ENCODE peak calls at places on chromosomes 13 and 19, in six cellular contexts. One of them, this sample, is unnamed.
A peak's percentile ranks its signal among the peaks of the same experiment; 100 is the strongest.

GRCh38 chr19:41416194-41416674 is 10.9 kb downstream of the B3GNT8 start:
- DNase-seq in stomach: no peak
- DNase-seq in A549: no peak
- DNase-seq in thyroid gland: no peak
- DNase-seq in ovary: no peak
- DNase-seq in heart left ventricle: peak; percentile 42
- DNase-seq in this sample: no peak

GRCh38 chr19:54478677-54479266 is 5.7 kb upstream of the CDC42EP5 start:
- DNase-seq in stomach: no peak
- DNase-seq in A549: peak; percentile 73
- DNase-seq in thyroid gland: no peak
- DNase-seq in ovary: no peak
- DNase-seq in heart left ventricle: peak; percentile 39
- DNase-seq in this sample: no peak

GRCh38 chr13:80665792-80666333 is 324.9 kb upstream of the SPRY2 start:
- DNase-seq in stomach: no peak
- DNase-seq in A549: no peak
- DNase-seq in thyroid gland: no peak
- DNase-seq in ovary: no peak
- DNase-seq in heart left ventricle: no peak
- DNase-seq in this sample: no peak

GRCh38 chr19:34962281-34962944 is 1.6 kb downstream of the ZNF792 start:
- DNase-seq in stomach: no peak
- DNase-seq in A549: no peak
- DNase-seq in thyroid gland: no peak
- DNase-seq in ovary: no peak
- DNase-seq in heart left ventricle: no peak
- DNase-seq in this sample: peak; percentile 33

GRCh38 chr13:76853481-76853880 is 32.7 kb downstream of the KCTD12 start:
- DNase-seq in stomach: no peak
- DNase-seq in A549: no peak
- DNase-seq in thyroid gland: no peak
- DNase-seq in ovary: no peak
- DNase-seq in heart left ventricle: no peak
- DNase-seq in this sample: no peak

GRCh38 chr13:84677836-84678235 is 795.6 kb upstream of the SLITRK1 start:
- DNase-seq in stomach: no peak
- DNase-seq in A549: no peak
- DNase-seq in thyroid gland: no peak
- DNase-seq in ovary: no peak
- DNase-seq in heart left ventricle: no peak
- DNase-seq in this sample: no peak

GRCh38 chr19:5380215-5380919 is 39.8 kb upstream of the PTPRS start:
- DNase-seq in stomach: no peak
- DNase-seq in A549: no peak
- DNase-seq in thyroid gland: no peak
- DNase-seq in ovary: no peak
- DNase-seq in heart left ventricle: no peak
- DNase-seq in this sample: no peak

GRCh38 chr19:55704494-55705245 is 29.6 kb downstream of the EPN1 start:
- DNase-seq in stomach: no peak
- DNase-seq in A549: no peak
- DNase-seq in thyroid gland: no peak
- DNase-seq in ovary: peak; percentile 21
- DNase-seq in heart left ventricle: no peak
- DNase-seq in this sample: no peak

GRCh38 chr13:100537951-100538462 is 50.6 kb downstream of the GGACT start:
- DNase-seq in stomach: no peak
- DNase-seq in A549: no peak
- DNase-seq in thyroid gland: no peak
- DNase-seq in ovary: no peak
- DNase-seq in heart left ventricle: no peak
- DNase-seq in this sample: no peak

GRCh38 chr13:44591316-44591715 is 15.2 kb upstream of the TSC22D1 start:
- DNase-seq in stomach: no peak
- DNase-seq in A549: no peak
- DNase-seq in thyroid gland: no peak
- DNase-seq in ovary: no peak
- DNase-seq in heart left ventricle: no peak
- DNase-seq in this sample: no peak

GRCh38 chr13:67023088-67023893 is 206.8 kb downstream of the PCDH9 start:
- DNase-seq in stomach: no peak
- DNase-seq in A549: peak; percentile 25
- DNase-seq in thyroid gland: no peak
- DNase-seq in ovary: no peak
- DNase-seq in heart left ventricle: no peak
- DNase-seq in this sample: no peak

GRCh38 chr19:15194938-15195337 is 5.9 kb downstream of the NOTCH3 start:
- DNase-seq in stomach: no peak
- DNase-seq in A549: no peak
- DNase-seq in thyroid gland: peak; percentile 25
- DNase-seq in ovary: no peak
- DNase-seq in heart left ventricle: no peak
- DNase-seq in this sample: no peak

GRCh38 chr13:23609414-23610186 is 39.4 kb downstream of the TNFRSF19 start:
- DNase-seq in stomach: no peak
- DNase-seq in A549: no peak
- DNase-seq in thyroid gland: peak; percentile 67
- DNase-seq in ovary: peak; percentile 38
- DNase-seq in heart left ventricle: no peak
- DNase-seq in this sample: no peak

GRCh38 chr13:38044067-38044466 is 174.5 kb upstream of the TRPC4 start:
- DNase-seq in stomach: no peak
- DNase-seq in A549: no peak
- DNase-seq in thyroid gland: no peak
- DNase-seq in ovary: no peak
- DNase-seq in heart left ventricle: no peak
- DNase-seq in this sample: no peak

GRCh38 chr13:94674609-94675348 is 37.6 kb downstream of the SOX21 start:
- DNase-seq in stomach: peak; percentile 67
- DNase-seq in A549: peak; percentile 66
- DNase-seq in thyroid gland: peak; percentile 23
- DNase-seq in ovary: no peak
- DNase-seq in heart left ventricle: no peak
- DNase-seq in this sample: peak; percentile 68

GRCh38 chr19:35142531-35143230 is 374 bp upstream of the FXYD7 start:
- DNase-seq in stomach: peak; percentile 64
- DNase-seq in A549: peak; percentile 74
- DNase-seq in thyroid gland: no peak
- DNase-seq in ovary: peak; percentile 77
- DNase-seq in heart left ventricle: peak; percentile 79
- DNase-seq in this sample: peak; percentile 57

GRCh38 chr19:39276740-39277139 is 8.5 kb downstream of the IFNL2 start:
- DNase-seq in stomach: no peak
- DNase-seq in A549: no peak
- DNase-seq in thyroid gland: no peak
- DNase-seq in ovary: no peak
- DNase-seq in heart left ventricle: no peak
- DNase-seq in this sample: no peak

GRCh38 chr19:17285415-17286135 is 3.9 kb downstream of the ANKLE1 start:
- DNase-seq in stomach: no peak
- DNase-seq in A549: no peak
- DNase-seq in thyroid gland: no peak
- DNase-seq in ovary: no peak
- DNase-seq in heart left ventricle: no peak
- DNase-seq in this sample: no peak

GRCh38 chr13:67069117-67069767 is 160.9 kb downstream of the PCDH9 start:
- DNase-seq in stomach: no peak
- DNase-seq in A549: peak; percentile 69
- DNase-seq in thyroid gland: no peak
- DNase-seq in ovary: no peak
- DNase-seq in heart left ventricle: no peak
- DNase-seq in this sample: no peak

GRCh38 chr19:14337510-14337909 is 43.7 kb upstream of the ADGRE5 start:
- DNase-seq in stomach: peak; percentile 61
- DNase-seq in A549: peak; percentile 75
- DNase-seq in thyroid gland: no peak
- DNase-seq in ovary: no peak
- DNase-seq in heart left ventricle: no peak
- DNase-seq in this sample: no peak

GRCh38 chr19:3450796-3451411 is 29.4 kb downstream of the SMIM24 start:
- DNase-seq in stomach: peak; percentile 34
- DNase-seq in A549: peak; percentile 98
- DNase-seq in thyroid gland: peak; percentile 37
- DNase-seq in ovary: no peak
- DNase-seq in heart left ventricle: no peak
- DNase-seq in this sample: peak; percentile 94

GRCh38 chr19:17510220-17510993 is 1.0 kb upstream of the PGLS start:
- DNase-seq in stomach: no peak
- DNase-seq in A549: no peak
- DNase-seq in thyroid gland: no peak
- DNase-seq in ovary: no peak
- DNase-seq in heart left ventricle: no peak
- DNase-seq in this sample: no peak

GRCh38 chr19:1819211-1819975 is 7.3 kb upstream of the ATP8B3 start:
- DNase-seq in stomach: no peak
- DNase-seq in A549: no peak
- DNase-seq in thyroid gland: no peak
- DNase-seq in ovary: no peak
- DNase-seq in heart left ventricle: no peak
- DNase-seq in this sample: no peak
- H3K4me3 ChIP-seq in stomach: no peak overlapping the region
- H3K4me3 ChIP-seq in A549: no peak overlapping the region
- H3K4me3 ChIP-seq in thyroid gland: no peak overlapping the region
- H3K4me3 ChIP-seq in ovary: no peak overlapping the region
- H3K4me3 ChIP-seq in heart left ventricle: no peak overlapping the region
- H3K4me3 ChIP-seq in this sample: no peak overlapping the region

GRCh38 chr13:103935117-103935516 is 868.9 kb upstream of the SLC10A2 start:
- DNase-seq in stomach: no peak
- DNase-seq in A549: no peak
- DNase-seq in thyroid gland: no peak
- DNase-seq in ovary: no peak
- DNase-seq in heart left ventricle: no peak
- DNase-seq in this sample: no peak

GRCh38 chr13:103931885-103932284 is 865.7 kb upstream of the SLC10A2 start:
- DNase-seq in stomach: no peak
- DNase-seq in A549: no peak
- DNase-seq in thyroid gland: no peak
- DNase-seq in ovary: no peak
- DNase-seq in heart left ventricle: no peak
- DNase-seq in this sample: no peak

GRCh38 chr13:103926118-103926517 is 859.9 kb upstream of the SLC10A2 start:
- DNase-seq in stomach: no peak
- DNase-seq in A549: no peak
- DNase-seq in thyroid gland: no peak
- DNase-seq in ovary: no peak
- DNase-seq in heart left ventricle: no peak
- DNase-seq in this sample: no peak

DNA sequence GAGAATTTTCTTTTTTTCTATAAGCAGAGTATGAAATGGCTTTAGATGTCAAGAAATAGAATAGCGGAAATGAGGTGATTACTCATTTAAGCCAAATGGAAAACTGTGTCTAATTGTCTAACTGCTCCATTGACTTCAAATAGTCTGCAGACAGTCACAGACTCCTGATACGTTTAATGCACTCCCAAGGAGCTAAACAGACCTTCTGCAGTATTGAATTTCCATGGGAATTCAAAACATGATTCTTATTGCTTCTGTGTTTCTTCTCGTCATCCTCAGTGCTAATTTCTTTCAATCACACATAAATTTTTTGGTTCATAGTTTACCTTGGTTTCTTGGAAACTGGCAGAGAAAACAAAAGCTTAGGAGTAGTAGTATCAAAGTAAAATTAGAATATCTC is 865.2 kb upstream of the SLC10A2 start:
- DNase-seq in stomach: no peak
- DNase-seq in A549: no peak
- DNase-seq in thyroid gland: no peak
- DNase-seq in ovary: no peak
- DNase-seq in heart left ventricle: no peak
- DNase-seq in this sample: no peak
- TF ChIP-seq CTCF in stomach: no peak
- TF ChIP-seq CTCF in A549: no peak
- TF ChIP-seq CTCF in thyroid gland: no peak
- TF ChIP-seq CTCF in ovary: no peak
- TF ChIP-seq CTCF in heart left ventricle: no peak
- TF ChIP-seq CTCF in this sample: no peak

GRCh38 chr19:1451916-1452801 is 2.2 kb downstream of the APC2 start:
- DNase-seq in stomach: no peak
- DNase-seq in A549: no peak
- DNase-seq in thyroid gland: no peak
- DNase-seq in ovary: no peak
- DNase-seq in heart left ventricle: peak; percentile 48
- DNase-seq in this sample: no peak

GRCh38 chr19:1452802-1453524 is 3.0 kb downstream of the APC2 start:
- DNase-seq in stomach: no peak
- DNase-seq in A549: no peak
- DNase-seq in thyroid gland: no peak
- DNase-seq in ovary: no peak
- DNase-seq in heart left ventricle: no peak
- DNase-seq in this sample: no peak

GRCh38 chr19:1455002-1455335 is 5.0 kb downstream of the APC2 start:
- DNase-seq in stomach: peak; percentile 54
- DNase-seq in A549: no peak
- DNase-seq in thyroid gland: no peak
- DNase-seq in ovary: no peak
- DNase-seq in heart left ventricle: no peak
- DNase-seq in this sample: no peak

GRCh38 chr19:1455336-1456120 is 5.6 kb downstream of the APC2 start:
- DNase-seq in stomach: peak; percentile 67
- DNase-seq in A549: peak; percentile 88
- DNase-seq in thyroid gland: no peak
- DNase-seq in ovary: no peak
- DNase-seq in heart left ventricle: peak; percentile 72
- DNase-seq in this sample: no peak

DNA sequence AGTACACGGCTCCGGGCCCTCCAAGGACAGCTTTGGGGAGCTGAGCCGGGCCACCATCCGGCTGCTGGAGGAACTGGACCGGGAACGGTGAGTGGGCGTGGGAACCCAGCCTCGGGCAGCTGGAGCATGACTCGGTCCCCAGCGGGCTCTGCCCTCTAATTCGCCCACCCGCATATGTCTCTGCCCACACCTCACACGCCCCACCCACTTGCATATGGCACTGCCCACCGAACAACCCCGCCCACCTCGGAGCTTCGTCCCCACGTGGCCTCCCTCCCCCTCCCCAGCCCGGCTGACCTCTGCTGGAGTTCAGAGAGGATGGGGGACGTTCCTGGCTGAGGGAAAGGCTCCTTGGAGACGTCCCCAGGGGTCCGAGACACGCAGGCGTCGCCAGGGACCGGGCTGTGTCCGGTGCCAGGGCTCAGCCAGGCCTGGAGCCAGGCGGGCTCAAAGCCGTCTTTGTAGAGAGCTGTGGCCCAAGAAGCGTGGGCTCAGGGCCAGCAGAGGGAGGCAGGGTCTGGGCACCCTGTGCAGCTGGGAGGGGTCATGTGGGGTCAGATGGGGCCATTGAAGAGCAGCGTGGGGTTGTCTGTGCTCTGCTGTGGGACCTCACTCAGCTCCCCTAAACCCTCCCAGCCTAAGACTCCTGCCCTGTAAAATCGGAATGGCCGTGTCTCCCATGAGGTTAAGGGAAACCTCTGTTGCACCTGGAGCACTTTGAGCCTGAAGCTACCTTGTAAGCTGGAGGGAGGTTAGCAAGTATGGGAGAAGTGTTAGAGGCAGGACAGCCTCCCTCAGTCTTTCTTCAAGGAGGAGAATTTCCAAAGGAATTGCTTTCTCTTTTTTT is 3.8 kb downstream of the APC2 start:
- DNase-seq in stomach: no peak
- DNase-seq in A549: peak; percentile 64
- DNase-seq in thyroid gland: peak; percentile 19
- DNase-seq in ovary: no peak
- DNase-seq in heart left ventricle: peak; percentile 65
- DNase-seq in this sample: no peak
- TF ChIP-seq POLR2A in stomach: no peak
- TF ChIP-seq POLR2A in A549: no peak
- TF ChIP-seq POLR2A in thyroid gland: no peak
- TF ChIP-seq POLR2A in ovary: no peak
- TF ChIP-seq POLR2A in heart left ventricle: no peak
- TF ChIP-seq POLR2A in this sample: no peak

GRCh38 chr13:26051231-26052135 is at the start of gene SHISA2:
- DNase-seq in stomach: peak; percentile 45
- DNase-seq in A549: peak; percentile 14
- DNase-seq in thyroid gland: peak; percentile 37
- DNase-seq in ovary: no peak
- DNase-seq in heart left ventricle: no peak
- DNase-seq in this sample: no peak
- H3K4me3 ChIP-seq in stomach: peak within 1 kb of the TSS; percentile 53
- H3K4me3 ChIP-seq in A549: peak within 1 kb of the TSS; percentile 36
- H3K4me3 ChIP-seq in thyroid gland: peak within 1 kb of the TSS; percentile 60
- H3K4me3 ChIP-seq in ovary: peak within 1 kb of the TSS; percentile 18
- H3K4me3 ChIP-seq in heart left ventricle: peak within 1 kb of the TSS; percentile 26
- H3K4me3 ChIP-seq in this sample: no peak within 1 kb of the TSS